ENCODE peak calls at places on chromosome 14, in six cellular contexts. U is WERI-Rb-1, E is breast epithelium, N is GM23338, T is small intestine, J is RWPE2. R is an unnamed sample. For H3K36me3, the result is how much of the 10 kb centered on the place peaks cover.

GRCh38 chr14:100711493-100711892 is 15.2 kb upstream of the DLK1 start:
- DNase-seq in T (no peak), E (no peak), J (no peak), U (peak), N (no peak), R (no peak)

GRCh38 chr14:94935901-94936300 is 166.0 kb upstream of the GSC start:
- DNase-seq in N (no peak), T (no peak), E (no peak), U (no peak), J (no peak), R (peak)

GRCh38 chr14:82447586-82447985 is 913.9 kb upstream of the SEL1L start:
- DNase-seq in J (no peak), N (peak), T (no peak), U (peak), E (no peak), R (no peak)

GRCh38 chr14:76761198-76761848 is at the start of gene VASH1:
- DNase-seq in N (peak), J (peak), T (peak), E (no peak), U (peak), R (no peak)

GRCh38 chr14:53265025-53265424 is 111.9 kb upstream of the DDHD1 start:
- DNase-seq in T (no peak), E (no peak), N (peak), J (no peak), U (no peak), R (no peak)

GRCh38 chr14:68523994-68524725 is 268.7 kb downstream of the ZFP36L1 start:
- DNase-seq in U (no peak), T (no peak), N (no peak), E (no peak), J (no peak), R (no peak)

GRCh38 chr14:25048170-25049126 is 1.5 kb downstream of the STXBP6 start:
- DNase-seq in U (no peak), T (peak), J (no peak), N (peak), E (no peak), R (no peak)

GRCh38 chr14:64998455-64998931 is 11.8 kb downstream of the FNTB start:
- DNase-seq in N (no peak), J (no peak), E (no peak), T (no peak), U (no peak), R (no peak)

GRCh38 chr14:95183082-95183481 is 25.8 kb upstream of the DICER1 start:
- DNase-seq in J (no peak), U (no peak), E (no peak), T (no peak), N (no peak), R (no peak)

GRCh38 chr14:77400216-77400615 is 23.0 kb downstream of the SAMD15 start:
- DNase-seq in T (no peak), N (no peak), E (peak), U (no peak), J (no peak), R (no peak)

GRCh38 chr14:95227279-95227860 is 70.0 kb upstream of the DICER1 start:
- DNase-seq in J (no peak), U (no peak), T (no peak), N (peak), E (peak), R (no peak)

GRCh38 chr14:59067135-59067894 is 121.2 kb upstream of the DAAM1 start:
- DNase-seq in N (no peak), E (no peak), U (no peak), J (no peak), T (peak), R (no peak)

GRCh38 chr14:75711134-75711795 is 50.2 kb downstream of the TTLL5 start:
- DNase-seq in J (no peak), N (peak), T (no peak), U (peak), E (no peak), R (peak)

GRCh38 chr14:85444685-85445084 is 85.3 kb upstream of the FLRT2 start:
- DNase-seq in T (no peak), U (no peak), N (no peak), E (no peak), J (no peak), R (peak)

GRCh38 chr14:104238424-104239184 is 100.2 kb downstream of the KIF26A start:
- DNase-seq in N (no peak), T (no peak), J (peak), E (no peak), U (no peak), R (peak)

GRCh38 chr14:54147285-54147684 is 190.7 kb upstream of the BMP4 start:
- DNase-seq in U (no peak), N (no peak), T (no peak), J (no peak), E (no peak), R (no peak)

GRCh38 chr14:64550539-64551333 is 975 bp downstream of the PPP1R36 start:
- DNase-seq in E (no peak), N (no peak), T (peak), U (no peak), J (no peak), R (no peak)

GRCh38 chr14:104514156-104514848 is 65.3 kb upstream of the C14orf180 start:
- DNase-seq in E (no peak), U (no peak), N (no peak), J (no peak), T (no peak), R (no peak)

GRCh38 chr14:55662757-55663156 is 82.8 kb downstream of the KTN1 start:
- DNase-seq in T (peak), U (no peak), N (no peak), E (no peak), J (no peak), R (no peak)

GRCh38 chr14:53609009-53609408 is 347.6 kb downstream of the BMP4 start:
- DNase-seq in T (no peak), J (no peak), E (no peak), U (no peak), N (no peak), R (no peak)

GRCh38 chr14:75450381-75451276 is 22.8 kb downstream of the JDP2 start:
- DNase-seq in J (peak), E (peak), U (no peak), T (peak), N (no peak), R (peak)

GRCh38 chr14:96202441-96203094 is 2.1 kb upstream of the BDKRB2 start:
- DNase-seq in T (no peak), U (no peak), J (no peak), N (no peak), E (no peak), R (no peak)

GRCh38 chr14:95340201-95340697 is 20.5 kb upstream of the CLMN start:
- DNase-seq in N (no peak), T (peak), U (peak), E (peak), J (no peak), R (peak)

GRCh38 chr14:89137514-89138163 is 279.4 kb downstream of the FOXN3 start:
- DNase-seq in E (peak), U (no peak), J (peak), T (peak), N (no peak), R (peak)

GRCh38 chr14:27553820-27554219 is 956.0 kb upstream of the NOVA1 start:
- DNase-seq in N (peak), J (no peak), T (no peak), U (no peak), E (no peak), R (no peak)

GRCh38 chr14:74558655-74559054 is 53.4 kb downstream of the LTBP2 start:
- DNase-seq in E (no peak), J (no peak), N (no peak), U (no peak), T (no peak), R (no peak)

GRCh38 chr14:72573725-72574426 is 320.0 kb downstream of the DPF3 start:
- DNase-seq in E (no peak), N (peak), T (no peak), J (no peak), U (no peak), R (no peak)

GRCh38 chr14:102046337-102047278 is 40.2 kb downstream of the HSP90AA1 start:
- DNase-seq in T (peak), N (peak), U (peak), J (no peak), E (peak), R (peak)

GRCh38 chr14:92731622-92732021 is 16.8 kb downstream of the LGMN start:
- DNase-seq in N (no peak), E (no peak), J (no peak), T (no peak), U (no peak), R (no peak)

GRCh38 chr14:92733007-92733406 is 15.4 kb downstream of the LGMN start:
- DNase-seq in E (no peak), N (no peak), T (no peak), U (no peak), J (no peak), R (no peak)

GRCh38 chr14:92728781-92729364 is 19.6 kb downstream of the LGMN start:
- DNase-seq in E (no peak), T (peak), U (no peak), J (peak), N (no peak), R (peak)

GRCh38 chr14:92726933-92727262 is 21.5 kb downstream of the LGMN start:
- DNase-seq in E (no peak), J (no peak), U (no peak), T (no peak), N (no peak), R (no peak)

GRCh38 chr14:92729632-92730358 is 18.6 kb downstream of the LGMN start:
- DNase-seq in J (no peak), N (no peak), E (no peak), T (no peak), U (no peak), R (no peak)
- H3K4me3 ChIP-seq in J (no peak), N (no peak), E (no peak), T (no peak), U (no peak), R (no peak)

GRCh38 chr14:91354221-91354916 is 63.3 kb downstream of the CCDC88C start:
- DNase-seq in T (no peak), J (no peak), E (no peak), N (no peak), U (no peak), R (no peak)
- H3K36me3 ChIP-seq in T (under half), J (under half), E (under half), N (under half), U (half or more), R (under half)

GRCh38 chr14:79333198-79333546 is 878.1 kb downstream of the DIO2 start:
- DNase-seq in T (no peak), U (no peak), J (no peak), E (no peak), N (no peak), R (no peak)
- H3K4me3 ChIP-seq in T (no peak), U (no peak), J (no peak), E (no peak), N (peak), R (no peak)

DNA sequence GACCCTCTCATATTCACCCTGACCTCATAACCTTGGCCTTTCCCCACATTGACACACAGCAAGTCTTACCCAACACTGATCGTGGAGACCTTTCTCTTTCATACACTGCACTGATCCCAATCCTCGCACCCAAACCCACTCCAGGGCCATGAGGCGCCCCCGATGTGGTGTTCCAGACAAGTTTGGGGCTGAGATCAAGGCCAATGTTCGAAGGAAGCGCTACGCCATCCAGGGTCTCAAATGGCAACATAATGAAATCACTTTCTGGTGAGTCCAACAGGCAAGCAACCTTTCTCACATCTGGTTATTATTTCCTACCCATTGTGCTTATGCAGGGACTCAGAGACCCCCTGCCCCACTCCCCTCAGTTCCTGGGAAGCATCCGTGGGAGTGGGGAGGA is 5.4 kb downstream of the MMP14 start:
- DNase-seq in N (no peak), U (no peak), T (no peak), E (no peak), J (no peak), R (no peak)
- H3K36me3 ChIP-seq in N (under half), U (under half), T (under half), E (under half), J (half or more), R (under half)